ENCODE peak calls at places on chromosomes 3 and 15, in four cellular contexts. One of them, this sample, is unnamed.

GRCh38 chr3:56825579-56826438 is 24.1 kb upstream of the ARHGEF3 start:
- DNase-seq in activated gamma-delta T cell treated with Interleukin-2 at 50 U/mL for 16 hours: no peak
- DNase-seq in A549: no peak
- DNase-seq in WTC11: no peak
- DNase-seq in this sample: no peak

GRCh38 chr3:50583897-50584296 is 14.6 kb downstream of the HEMK1 start:
- DNase-seq in activated gamma-delta T cell treated with Interleukin-2 at 50 U/mL for 16 hours: no peak
- DNase-seq in A549: no peak
- DNase-seq in WTC11: no peak
- DNase-seq in this sample: no peak

GRCh38 chr15:53962646-53963561 is 15.3 kb upstream of the UNC13C start:
- DNase-seq in activated gamma-delta T cell treated with Interleukin-2 at 50 U/mL for 16 hours: no peak
- DNase-seq in A549: no peak
- DNase-seq in WTC11: peak
- DNase-seq in this sample: peak

GRCh38 chr15:25783607-25784131 is 79.5 kb downstream of the ATP10A start:
- DNase-seq in activated gamma-delta T cell treated with Interleukin-2 at 50 U/mL for 16 hours: peak
- DNase-seq in A549: peak
- DNase-seq in WTC11: peak
- DNase-seq in this sample: peak

GRCh38 chr3:51581529-51581928 is 43.0 kb downstream of the RAD54L2 start:
- DNase-seq in activated gamma-delta T cell treated with Interleukin-2 at 50 U/mL for 16 hours: no peak
- DNase-seq in A549: no peak
- DNase-seq in WTC11: no peak
- DNase-seq in this sample: no peak

GRCh38 chr3:186775999-186776398 is 7.4 kb upstream of the EIF4A2 start:
- DNase-seq in activated gamma-delta T cell treated with Interleukin-2 at 50 U/mL for 16 hours: no peak
- DNase-seq in A549: no peak
- DNase-seq in WTC11: peak
- DNase-seq in this sample: no peak

GRCh38 chr15:45630958-45631691 is 3.7 kb upstream of the SQOR start:
- DNase-seq in activated gamma-delta T cell treated with Interleukin-2 at 50 U/mL for 16 hours: no peak
- DNase-seq in A549: no peak
- DNase-seq in WTC11: no peak
- DNase-seq in this sample: peak

GRCh38 chr15:57604502-57604901 is 12.8 kb downstream of the MYZAP start:
- DNase-seq in activated gamma-delta T cell treated with Interleukin-2 at 50 U/mL for 16 hours: no peak
- DNase-seq in A549: no peak
- DNase-seq in WTC11: no peak
- DNase-seq in this sample: peak

GRCh38 chr15:65087873-65088642 is 11.5 kb downstream of the KBTBD13 start:
- DNase-seq in activated gamma-delta T cell treated with Interleukin-2 at 50 U/mL for 16 hours: no peak
- DNase-seq in A549: no peak
- DNase-seq in WTC11: no peak
- DNase-seq in this sample: no peak

GRCh38 chr3:165895919-165896318 is 58.7 kb upstream of the BCHE start:
- DNase-seq in activated gamma-delta T cell treated with Interleukin-2 at 50 U/mL for 16 hours: no peak
- DNase-seq in A549: no peak
- DNase-seq in WTC11: peak
- DNase-seq in this sample: no peak

GRCh38 chr3:159604151-159604581 is 384.5 kb upstream of the IL12A start:
- DNase-seq in activated gamma-delta T cell treated with Interleukin-2 at 50 U/mL for 16 hours: no peak
- DNase-seq in A549: no peak
- DNase-seq in WTC11: no peak
- DNase-seq in this sample: no peak

GRCh38 chr15:72276326-72276700 is 4.0 kb upstream of the PARP6 start:
- DNase-seq in activated gamma-delta T cell treated with Interleukin-2 at 50 U/mL for 16 hours: no peak
- DNase-seq in A549: no peak
- DNase-seq in WTC11: no peak
- DNase-seq in this sample: no peak

GRCh38 chr3:13420817-13421755 is 964 bp upstream of the NUP210 start:
- DNase-seq in activated gamma-delta T cell treated with Interleukin-2 at 50 U/mL for 16 hours: peak
- DNase-seq in A549: no peak
- DNase-seq in WTC11: peak
- DNase-seq in this sample: peak

GRCh38 chr15:37594431-37594830 is 340.0 kb upstream of the TMCO5A start:
- DNase-seq in activated gamma-delta T cell treated with Interleukin-2 at 50 U/mL for 16 hours: no peak
- DNase-seq in A549: no peak
- DNase-seq in WTC11: no peak
- DNase-seq in this sample: no peak

GRCh38 chr3:183968846-183969245 is 48.8 kb downstream of the ABCC5 start:
- DNase-seq in activated gamma-delta T cell treated with Interleukin-2 at 50 U/mL for 16 hours: no peak
- DNase-seq in A549: no peak
- DNase-seq in WTC11: no peak
- DNase-seq in this sample: no peak

GRCh38 chr3:126678691-126679317 is 23.9 kb upstream of the TXNRD3 start:
- DNase-seq in activated gamma-delta T cell treated with Interleukin-2 at 50 U/mL for 16 hours: no peak
- DNase-seq in A549: no peak
- DNase-seq in WTC11: no peak
- DNase-seq in this sample: peak

GRCh38 chr3:50749822-50750221 is 75.1 kb downstream of the DOCK3 start:
- DNase-seq in activated gamma-delta T cell treated with Interleukin-2 at 50 U/mL for 16 hours: no peak
- DNase-seq in A549: no peak
- DNase-seq in WTC11: peak
- DNase-seq in this sample: no peak

GRCh38 chr15:29312387-29312786 is 42.8 kb upstream of the NSMCE3 start:
- DNase-seq in activated gamma-delta T cell treated with Interleukin-2 at 50 U/mL for 16 hours: no peak
- DNase-seq in A549: no peak
- DNase-seq in WTC11: no peak
- DNase-seq in this sample: no peak

GRCh38 chr3:86923071-86923476 is 67.9 kb downstream of the VGLL3 start:
- DNase-seq in activated gamma-delta T cell treated with Interleukin-2 at 50 U/mL for 16 hours: no peak
- DNase-seq in A549: no peak
- DNase-seq in WTC11: no peak
- DNase-seq in this sample: no peak

GRCh38 chr3:7190094-7190493 is 329.2 kb downstream of the GRM7 start:
- DNase-seq in activated gamma-delta T cell treated with Interleukin-2 at 50 U/mL for 16 hours: no peak
- DNase-seq in A549: no peak
- DNase-seq in WTC11: no peak
- DNase-seq in this sample: no peak

GRCh38 chr3:35664460-35664919 is 25.2 kb downstream of the ARPP21 start:
- DNase-seq in activated gamma-delta T cell treated with Interleukin-2 at 50 U/mL for 16 hours: no peak
- DNase-seq in A549: no peak
- DNase-seq in WTC11: peak
- DNase-seq in this sample: no peak

GRCh38 chr3:123459867-123460266 is 11.0 kb upstream of the ADCY5 start:
- DNase-seq in activated gamma-delta T cell treated with Interleukin-2 at 50 U/mL for 16 hours: no peak
- DNase-seq in A549: no peak
- DNase-seq in WTC11: no peak
- DNase-seq in this sample: no peak

GRCh38 chr3:126488205-126488604 is 12.5 kb upstream of the ZXDC start:
- DNase-seq in activated gamma-delta T cell treated with Interleukin-2 at 50 U/mL for 16 hours: no peak
- DNase-seq in A549: no peak
- DNase-seq in WTC11: no peak
- DNase-seq in this sample: no peak

GRCh38 chr15:66587749-66588148 is 22.0 kb upstream of the LCTL start:
- DNase-seq in activated gamma-delta T cell treated with Interleukin-2 at 50 U/mL for 16 hours: no peak
- DNase-seq in A549: no peak
- DNase-seq in WTC11: no peak
- DNase-seq in this sample: no peak

GRCh38 chr3:111577798-111578685 is 17.1 kb downstream of the ZBED2 start:
- DNase-seq in activated gamma-delta T cell treated with Interleukin-2 at 50 U/mL for 16 hours: no peak
- DNase-seq in A549: peak
- DNase-seq in WTC11: no peak
- DNase-seq in this sample: peak

GRCh38 chr15:96300808-96301207 is 29.7 kb upstream of the NR2F2 start:
- DNase-seq in activated gamma-delta T cell treated with Interleukin-2 at 50 U/mL for 16 hours: no peak
- DNase-seq in A549: no peak
- DNase-seq in WTC11: no peak
- DNase-seq in this sample: no peak

GRCh38 chr15:90131848-90132247 is 29.6 kb upstream of the IDH2 start:
- DNase-seq in activated gamma-delta T cell treated with Interleukin-2 at 50 U/mL for 16 hours: no peak
- DNase-seq in A549: no peak
- DNase-seq in WTC11: no peak
- DNase-seq in this sample: no peak

GRCh38 chr3:121252676-121253075 is 293.1 kb downstream of the POLQ start:
- DNase-seq in activated gamma-delta T cell treated with Interleukin-2 at 50 U/mL for 16 hours: no peak
- DNase-seq in A549: no peak
- DNase-seq in WTC11: no peak
- DNase-seq in this sample: no peak

GRCh38 chr3:8610961-8611360 is 33.6 kb downstream of the SSUH2 start:
- DNase-seq in activated gamma-delta T cell treated with Interleukin-2 at 50 U/mL for 16 hours: no peak
- DNase-seq in A549: no peak
- DNase-seq in WTC11: no peak
- DNase-seq in this sample: no peak

GRCh38 chr3:160686955-160687535 is 10.1 kb downstream of the ARL14 start:
- DNase-seq in activated gamma-delta T cell treated with Interleukin-2 at 50 U/mL for 16 hours: no peak
- DNase-seq in A549: no peak
- DNase-seq in WTC11: no peak
- DNase-seq in this sample: peak

GRCh38 chr3:177602601-177603136 is 405.4 kb upstream of the TBL1XR1 start:
- DNase-seq in activated gamma-delta T cell treated with Interleukin-2 at 50 U/mL for 16 hours: no peak
- DNase-seq in A549: no peak
- DNase-seq in WTC11: no peak
- DNase-seq in this sample: peak

GRCh38 chr3:42690191-42690590 is 4.9 kb downstream of the KLHL40 start:
- DNase-seq in activated gamma-delta T cell treated with Interleukin-2 at 50 U/mL for 16 hours: no peak
- DNase-seq in A549: no peak
- DNase-seq in WTC11: no peak
- DNase-seq in this sample: no peak

GRCh38 chr3:23646201-23646955 is 159.4 kb upstream of the UBE2E1 start:
- DNase-seq in activated gamma-delta T cell treated with Interleukin-2 at 50 U/mL for 16 hours: no peak
- DNase-seq in A549: no peak
- DNase-seq in WTC11: no peak
- DNase-seq in this sample: no peak

GRCh38 chr3:159429702-159430101 is 558.9 kb upstream of the IL12A start:
- DNase-seq in activated gamma-delta T cell treated with Interleukin-2 at 50 U/mL for 16 hours: no peak
- DNase-seq in A549: no peak
- DNase-seq in WTC11: no peak
- DNase-seq in this sample: no peak

GRCh38 chr15:55823191-55823670 is 80.3 kb upstream of the PRTG start:
- DNase-seq in activated gamma-delta T cell treated with Interleukin-2 at 50 U/mL for 16 hours: no peak
- DNase-seq in A549: no peak
- DNase-seq in WTC11: no peak
- DNase-seq in this sample: no peak

GRCh38 chr3:187913617-187914033 is 168.4 kb upstream of the BCL6 start:
- DNase-seq in activated gamma-delta T cell treated with Interleukin-2 at 50 U/mL for 16 hours: no peak
- DNase-seq in A549: peak
- DNase-seq in WTC11: no peak
- DNase-seq in this sample: peak